ENCODE peak calls at places on chromosomes 1 and 21, in four cellular contexts. U, J, B and S are unnamed samples.

GRCh38 chr1:220235462-220235861 is 36.8 kb downstream of the RAB3GAP2 start:
- DNase-seq in U (no peak), J (no peak), B (no peak), S (no peak)

GRCh38 chr1:1535989-1536937 is 4.2 kb downstream of the TMEM240 start:
- DNase-seq in U (no peak), J (no peak), B (no peak), S (no peak)

GRCh38 chr21:34008618-34009017 is 64.8 kb upstream of the MRPS6 start:
- DNase-seq in U (no peak), J (no peak), B (no peak), S (peak; percentile 86)

GRCh38 chr1:40722622-40723021 is 31.1 kb downstream of the NFYC start:
- DNase-seq in U (no peak), J (no peak), B (no peak), S (no peak)

GRCh38 chr1:181179279-181179979 is 90.9 kb downstream of the IER5 start:
- DNase-seq in U (no peak), J (no peak), B (no peak), S (no peak)

GRCh38 chr1:147089457-147089856 is 82.8 kb downstream of the PRKAB2 start:
- DNase-seq in U (no peak), J (no peak), B (no peak), S (no peak)

GRCh38 chr1:202836616-202837403 is 26.1 kb downstream of the PCAT6 start:
- DNase-seq in U (no peak), J (no peak), B (no peak), S (no peak)

GRCh38 chr1:111615874-111616715 is 3.5 kb upstream of the RAP1A start:
- DNase-seq in U (peak; percentile 52), J (peak; percentile 26), B (no peak), S (no peak)

GRCh38 chr1:10620776-10621175 is 146.0 kb downstream of the PEX14 start:
- DNase-seq in U (no peak), J (no peak), B (no peak), S (no peak)